ENCODE peak calls at places on chromosomes 7 and 10, in eight cellular contexts. R is NCI-H2171 treated with DMSO at 0.1 percent for 48 hours; L is RWPE1; F is EL; Y is activated B cell treated with CpG ODN at 0.5 μM for 24 hours; T is nephron progenitor cell; B is T-helper 2 cell; P is stimulated activated CD4-positive, alpha-beta T cell treated with anti-CD3 and anti-CD28 coated beads, TNF-alpha, amount 100 ng/mL, for 1 hour. Z is an unnamed sample.

GRCh38 chr10:52774600-52775106 is 2.1 kb upstream of the MBL2 start:
- DNase-seq in L (no peak), F (no peak), R (no peak), T (no peak), B (no peak), P (no peak), Y (no peak), Z (no peak)

GRCh38 chr10:103447187-103447586 is 5.0 kb downstream of the CALHM2 start:
- DNase-seq in B (no peak), Y (no peak), P (no peak), T (no peak), R (no peak), L (no peak), F (no peak), Z (no peak)

GRCh38 chr7:40546616-40547501 is 412.1 kb downstream of the SUGCT start:
- DNase-seq in T (no peak), B (no peak), R (no peak), L (no peak), P (no peak), F (peak; percentile 17), Y (no peak), Z (no peak)

GRCh38 chr10:23481351-23481961 is 42.6 kb downstream of the OTUD1 start:
- DNase-seq in F (no peak), L (no peak), B (no peak), P (no peak), T (no peak), R (no peak), Y (no peak), Z (no peak)

GRCh38 chr7:28316489-28316888 is 95.8 kb upstream of the CREB5 start:
- DNase-seq in Y (no peak), L (no peak), F (peak; percentile 57), T (no peak), R (no peak), B (no peak), P (no peak), Z (peak; percentile 56)

GRCh38 chr7:130639391-130639790 is 29.2 kb downstream of the COPG2 start:
- DNase-seq in R (peak; percentile 94), T (no peak), P (no peak), Y (no peak), B (no peak), L (no peak), F (no peak), Z (no peak)

GRCh38 chr10:16646474-16647059 is 124.9 kb upstream of the C1QL3 start:
- DNase-seq in T (no peak), F (no peak), Y (no peak), P (no peak), R (no peak), B (no peak), L (no peak), Z (peak; percentile 26)

GRCh38 chr7:135745702-135746312 is 2.8 kb downstream of the FAM180A start:
- DNase-seq in F (peak; percentile 96), R (no peak), Y (no peak), T (no peak), L (peak; percentile 83), B (no peak), P (no peak), Z (peak; percentile 94)

GRCh38 chr7:143172354-143172753 is 10.9 kb upstream of the TAS2R39 start:
- DNase-seq in L (peak; percentile 13), P (no peak), B (no peak), F (no peak), T (no peak), R (peak; percentile 89), Y (no peak), Z (no peak)

GRCh38 chr10:100100651-100101525 is 19.2 kb upstream of the CPN1 start:
- DNase-seq in F (peak; percentile 41), P (no peak), Y (no peak), T (no peak), B (no peak), L (peak; percentile 29), R (no peak), Z (peak; percentile 47)

GRCh38 chr7:30062587-30062986 is 34.4 kb downstream of the PLEKHA8 start:
- DNase-seq in L (peak; percentile 62), T (no peak), B (no peak), Y (no peak), R (peak; percentile 51), P (no peak), F (peak; percentile 49), Z (peak; percentile 22)

GRCh38 chr10:85614981-85615380 is 751.6 kb downstream of the GRID1 start:
- DNase-seq in B (no peak), T (no peak), R (no peak), L (no peak), P (no peak), Y (no peak), F (no peak), Z (no peak)

GRCh38 chr10:78441704-78442103 is 408.0 kb downstream of the RPS24 start:
- DNase-seq in L (no peak), P (no peak), R (no peak), T (no peak), F (no peak), Y (no peak), B (no peak), Z (no peak)

GRCh38 chr10:89086801-89087513 is 96.4 kb downstream of the FAS start:
- DNase-seq in Y (no peak), B (no peak), L (no peak), R (no peak), P (no peak), F (peak; percentile 92), T (no peak), Z (no peak)

GRCh38 chr10:118471863-118472262 is 123.6 kb downstream of the PRLHR start:
- DNase-seq in L (peak; percentile 31), F (peak; percentile 64), T (no peak), P (no peak), Y (no peak), B (no peak), R (no peak), Z (peak; percentile 17)

GRCh38 chr10:11875499-11876281 is 52.5 kb downstream of the PROSER2 start:
- DNase-seq in F (peak; percentile 97), Y (no peak), B (no peak), T (no peak), R (no peak), P (no peak), L (peak; percentile 95), Z (peak; percentile 96)

GRCh38 chr7:125088555-125088954 is 158.9 kb upstream of the POT1 start:
- DNase-seq in B (no peak), F (no peak), T (no peak), Y (no peak), L (no peak), R (no peak), P (no peak), Z (no peak)

GRCh38 chr7:145845345-145845744 is 271.3 kb upstream of the CNTNAP2 start:
- DNase-seq in P (no peak), B (no peak), F (no peak), R (no peak), T (no peak), Y (no peak), L (no peak), Z (no peak)

GRCh38 chr10:72315611-72316385 is 38.9 kb downstream of the DNAJB12 start:
- DNase-seq in L (no peak), Y (no peak), P (no peak), F (no peak), R (no peak), T (no peak), B (no peak), Z (no peak)

GRCh38 chr7:28630350-28630749 is 218.0 kb downstream of the CREB5 start:
- DNase-seq in L (no peak), P (no peak), Y (no peak), F (no peak), T (no peak), R (peak; percentile 53), B (no peak), Z (no peak)

GRCh38 chr7:79787623-79788022 is 334.2 kb upstream of the MAGI2 start:
- DNase-seq in Y (no peak), R (no peak), F (no peak), B (no peak), T (no peak), P (no peak), L (no peak), Z (no peak)

GRCh38 chr10:93991596-93992284 is 2.0 kb upstream of the PLCE1 start:
- DNase-seq in B (no peak), R (no peak), Y (no peak), F (peak; percentile 91), L (peak; percentile 71), P (no peak), T (peak; percentile 15), Z (peak; percentile 79)

GRCh38 chr10:15791816-15792524 is 68.3 kb downstream of the MINDY3 start:
- DNase-seq in T (peak; percentile 12), L (no peak), P (no peak), Y (no peak), F (peak; percentile 25), B (no peak), R (no peak), Z (no peak)

GRCh38 chr10:74047871-74048270 is 50.0 kb downstream of the VCL start:
- DNase-seq in R (no peak), F (peak; percentile 49), B (no peak), P (no peak), T (no peak), L (no peak), Y (no peak), Z (no peak)

GRCh38 chr10:129894721-129895120 is 69.4 kb downstream of the EBF3 start:
- DNase-seq in B (no peak), R (no peak), Y (no peak), P (no peak), L (no peak), F (no peak), T (no peak), Z (no peak)

GRCh38 chr7:79730971-79731370 is 277.5 kb upstream of the MAGI2 start:
- DNase-seq in R (no peak), L (no peak), T (no peak), P (no peak), B (no peak), F (no peak), Y (no peak), Z (no peak)

Z was measured in NCI-H226.